ENCODE peak calls at places on chromosomes 11 and 22, in nine cellular contexts. P is NCI-H345; S is GM12865; A is WTC11; T is CD4-positive, alpha-beta T cell; O is effector CD4-positive, alpha-beta T cell; D is activated gamma-delta T cell treated with anti-CD3 and anti-CD28 coated beads, Interleukin-2, amount 50 U/mL, for 16 hours; R is HT1080; I is HepG2. F is an unnamed sample.

GRCh38 chr22:17867160-17867785 is 93.0 kb upstream of the BID start:
- DNase-seq in P (no peak), S (no peak), A (no peak), T (no peak), O (no peak), D (no peak), R (no peak), I (no peak), F (no peak)

GRCh38 chr11:119691020-119691666 is 37.9 kb downstream of the NECTIN1 start:
- DNase-seq in P (no peak), S (peak), A (no peak), T (no peak), O (no peak), D (peak), R (no peak), I (no peak), F (no peak)

GRCh38 chr11:116471608-116472007 is 301.2 kb downstream of the BUD13 start:
- DNase-seq in P (no peak), S (no peak), A (no peak), T (no peak), O (no peak), D (no peak), R (peak), I (peak), F (no peak)

GRCh38 chr11:65491163-65491465 is 7.7 kb upstream of the MALAT1 start:
- DNase-seq in P (no peak), S (no peak), A (peak), T (no peak), O (no peak), D (no peak), R (peak), I (no peak), F (no peak)

GRCh38 chr11:92854162-92854561 is 115.3 kb upstream of the MTNR1B start:
- DNase-seq in P (no peak), S (no peak), A (no peak), T (no peak), O (no peak), D (no peak), R (no peak), I (no peak), F (no peak)

GRCh38 chr22:48941903-48942625 is 885.6 kb downstream of the BRD1 start:
- DNase-seq in P (no peak), S (no peak), A (no peak), T (no peak), O (no peak), D (no peak), R (no peak), I (no peak), F (no peak)

GRCh38 chr11:68343761-68344256 is 31.4 kb downstream of the LRP5 start:
- DNase-seq in P (peak), S (no peak), A (no peak), T (no peak), O (no peak), D (no peak), R (no peak), I (peak), F (no peak)

GRCh38 chr11:26286472-26287066 is 45.4 kb upstream of the ANO3 start:
- DNase-seq in P (no peak), S (peak), A (peak), T (no peak), O (no peak), D (no peak), R (peak), I (peak), F (no peak)

GRCh38 chr11:122898799-122899198 is 16.2 kb downstream of the JHY start:
- DNase-seq in P (no peak), S (no peak), A (no peak), T (no peak), O (no peak), D (no peak), R (no peak), I (no peak), F (no peak)

GRCh38 chr22:19832476-19833108 is 22.1 kb downstream of the GNB1L start:
- DNase-seq in P (no peak), S (peak), A (no peak), T (peak), O (no peak), D (no peak), R (no peak), I (no peak), F (no peak)

GRCh38 chr22:42596376-42596775 is 18.3 kb downstream of the POLDIP3 start:
- DNase-seq in P (no peak), S (no peak), A (no peak), T (no peak), O (no peak), D (no peak), R (no peak), I (no peak), F (no peak)

GRCh38 chr11:36362902-36363301 is 66.8 kb downstream of the PRR5L start:
- DNase-seq in P (no peak), S (no peak), A (no peak), T (no peak), O (no peak), D (no peak), R (peak), I (no peak), F (no peak)

GRCh38 chr11:33179431-33179830 is 18.2 kb upstream of the CSTF3 start:
- DNase-seq in P (no peak), S (no peak), A (no peak), T (no peak), O (no peak), D (no peak), R (peak), I (no peak), F (no peak)

GRCh38 chr11:71420455-71421241 is 27.5 kb downstream of the DHCR7 start:
- DNase-seq in P (peak), S (peak), A (peak), T (no peak), O (no peak), D (no peak), R (peak), I (peak), F (no peak)

GRCh38 chr11:35303596-35304392 is 115.6 kb downstream of the SLC1A2 start:
- DNase-seq in P (no peak), S (no peak), A (no peak), T (no peak), O (no peak), D (no peak), R (peak), I (peak), F (no peak)

GRCh38 chr11:13098890-13099289 is 89.8 kb downstream of the RASSF10 start:
- DNase-seq in P (no peak), S (peak), A (no peak), T (no peak), O (no peak), D (no peak), R (no peak), I (no peak), F (peak)

GRCh38 chr11:8297781-8298440 is 34.2 kb upstream of the LMO1 start:
- DNase-seq in P (no peak), S (no peak), A (no peak), T (no peak), O (no peak), D (no peak), R (no peak), I (no peak), F (no peak)